ENCODE peak calls at places on chromosomes 12 and 14, in six cellular contexts. O is CD8-positive, alpha-beta T cell; S is stomach; J is BJ; H is ovary; B is tibial artery. V is an unnamed sample.

GRCh38 chr12:62758216-62758615 is 176.7 kb downstream of the PPM1H start:
- DNase-seq in J (no peak), H (no peak), S (no peak), O (no peak), B (no peak), V (peak; percentile 18)

GRCh38 chr14:86505808-86506207 is 975.9 kb downstream of the FLRT2 start:
- DNase-seq in S (no peak), J (no peak), H (no peak), O (no peak), B (no peak), V (no peak)

GRCh38 chr12:105142259-105142658 is 34.7 kb downstream of the WASHC4 start:
- DNase-seq in H (no peak), S (no peak), B (no peak), O (no peak), J (no peak), V (no peak)

GRCh38 chr12:80936642-80937390 is 918 bp downstream of the LIN7A start:
- DNase-seq in B (peak; percentile 67), O (no peak), H (peak; percentile 39), J (no peak), S (peak; percentile 27), V (no peak)

GRCh38 chr12:5166976-5167375 is 123.3 kb downstream of the KCNA5 start:
- DNase-seq in S (no peak), J (peak; percentile 91), B (no peak), H (no peak), O (no peak), V (peak; percentile 94)

GRCh38 chr12:50188875-50189575 is 21.9 kb upstream of the CERS5 start:
- DNase-seq in B (no peak), S (no peak), J (no peak), O (no peak), H (no peak), V (no peak)

GRCh38 chr12:19239616-19240234 is 110.2 kb downstream of the PLEKHA5 start:
- DNase-seq in H (no peak), S (no peak), B (no peak), J (no peak), O (no peak), V (no peak)

GRCh38 chr12:104515899-104516298 is 59.2 kb downstream of the CHST11 start:
- DNase-seq in H (no peak), O (no peak), S (no peak), B (no peak), J (no peak), V (no peak)

GRCh38 chr14:68526420-68527105 is 266.3 kb downstream of the ZFP36L1 start:
- DNase-seq in J (no peak), B (peak; percentile 92), O (no peak), H (no peak), S (peak; percentile 80), V (no peak)

GRCh38 chr14:68807148-68807600 is 14.3 kb upstream of the ZFP36L1 start:
- DNase-seq in J (no peak), H (peak; percentile 66), B (peak; percentile 84), S (peak; percentile 76), O (no peak), V (no peak)

GRCh38 chr12:122064780-122065588 is 13.6 kb upstream of the MLXIP start:
- DNase-seq in S (no peak), O (no peak), H (peak; percentile 80), B (no peak), J (no peak), V (peak; percentile 91)

GRCh38 chr14:97164014-97164413 is 366.8 kb downstream of the VRK1 start:
- DNase-seq in H (no peak), J (no peak), O (no peak), B (no peak), S (no peak), V (no peak)

DNA sequence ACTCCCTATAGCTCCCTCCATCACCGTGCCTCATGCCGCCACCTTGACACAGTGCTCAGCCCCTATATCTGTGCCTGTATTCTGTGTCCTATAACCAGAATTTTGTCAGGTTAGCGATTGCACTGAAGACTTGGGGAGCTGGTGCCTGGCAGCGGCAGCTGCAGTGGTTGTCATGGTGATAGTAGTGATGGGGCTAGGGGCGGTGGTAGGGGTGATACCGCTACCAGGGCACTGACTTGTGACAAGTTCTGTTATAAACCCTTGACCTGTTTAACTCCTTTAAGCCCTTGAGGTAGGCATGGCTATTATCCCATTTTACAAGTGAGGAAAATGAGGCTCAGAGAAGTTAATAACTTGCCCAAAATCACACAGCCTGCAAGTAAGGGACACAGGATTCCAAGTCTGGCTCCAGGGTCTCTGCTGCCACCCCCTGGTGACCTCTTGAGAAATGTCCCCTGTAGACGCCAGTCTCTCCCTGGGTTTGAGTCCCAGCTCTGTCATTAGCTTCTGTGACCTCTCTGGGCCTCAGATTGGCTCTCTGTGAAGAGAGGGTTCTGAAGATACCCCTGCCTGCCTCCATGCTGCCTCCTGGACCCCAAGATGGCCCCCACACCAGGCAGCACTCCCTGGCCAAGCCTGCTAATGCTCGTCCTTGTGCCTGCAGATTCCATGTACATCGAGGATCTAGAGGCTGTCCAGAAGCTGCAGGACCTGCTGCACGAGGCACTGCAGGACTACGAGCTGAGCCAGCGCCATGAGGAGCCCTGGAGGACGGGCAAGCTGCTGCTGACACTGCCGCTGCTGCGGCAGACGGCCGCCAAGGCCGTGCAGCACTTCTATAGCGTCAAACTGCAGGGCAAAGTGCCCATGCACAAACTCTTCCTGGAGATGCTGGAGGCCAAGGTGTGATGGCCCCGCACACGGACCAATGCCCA is 121.9 kb downstream of the ESRRB start:
- DNase-seq in S (no peak), B (no peak), O (no peak), J (no peak), H (no peak), V (no peak)
- TF ChIP-seq CTCF in S (no peak), B (no peak), O (no peak), J (no peak), H (no peak), V (peak; percentile 34)

GRCh38 chr14:95330591-95331370 is 11.1 kb upstream of the CLMN start:
- DNase-seq in J (no peak), O (no peak), B (no peak), S (no peak), H (no peak), V (no peak)

GRCh38 chr14:95329941-95330340 is 10.2 kb upstream of the CLMN start:
- DNase-seq in J (no peak), S (no peak), O (no peak), H (no peak), B (peak; percentile 54), V (no peak)

GRCh38 chr14:95328876-95329503 is 9.3 kb upstream of the CLMN start:
- DNase-seq in J (no peak), B (peak; percentile 39), O (no peak), H (no peak), S (no peak), V (no peak)

GRCh38 chr14:95326987-95327386 is 7.3 kb upstream of the CLMN start:
- DNase-seq in S (no peak), H (no peak), J (no peak), O (no peak), B (peak; percentile 1), V (no peak)

DNA sequence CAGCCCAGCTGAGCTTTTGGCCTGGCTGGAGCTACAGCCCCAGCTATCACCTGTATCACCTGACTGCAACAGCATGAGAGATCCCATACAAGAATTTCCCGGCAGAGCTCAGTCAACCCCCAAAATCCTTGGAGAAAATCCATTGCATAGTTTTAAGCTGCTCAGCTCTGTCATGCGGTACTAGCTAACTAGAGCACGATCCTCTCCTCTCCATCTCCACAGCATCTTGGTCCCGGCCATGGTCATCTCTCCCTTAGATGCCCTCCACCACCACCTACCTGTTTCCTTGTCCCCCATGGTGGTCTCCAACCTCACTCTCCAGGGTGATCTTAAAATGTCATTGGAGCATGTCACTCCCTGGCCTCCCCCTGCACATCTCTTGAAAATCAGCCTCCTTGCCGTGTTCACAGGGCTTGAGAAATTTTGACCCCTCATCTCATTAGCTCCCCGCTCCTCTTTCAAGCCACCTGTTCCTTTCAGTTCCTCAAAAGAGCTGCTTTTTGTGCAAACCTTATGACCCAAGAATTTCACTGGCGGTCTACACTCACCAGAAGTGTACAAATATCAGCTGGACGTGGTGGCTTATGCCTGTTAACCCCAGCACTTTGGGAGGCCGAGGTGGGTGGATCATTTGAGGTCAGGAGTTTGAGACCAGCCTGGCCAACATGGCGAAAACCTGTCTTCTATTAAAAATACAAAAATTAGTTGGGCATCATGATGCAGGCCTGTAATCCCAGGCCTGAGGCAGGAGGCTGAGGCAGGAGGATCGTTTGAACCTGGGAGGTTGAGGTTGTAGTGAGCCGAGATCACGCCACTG is 8.1 kb upstream of the CLMN start:
- DNase-seq in B (peak; percentile 23), S (no peak), J (no peak), H (no peak), O (no peak), V (no peak)
- H3K4me3 ChIP-seq in B (no peak overlapping the region), S (no peak overlapping the region), J (no peak overlapping the region), H (no peak overlapping the region), O (no peak overlapping the region), V (no peak overlapping the region)

GRCh38 chr12:112962561-112962960 is 15.8 kb upstream of the OAS2 start:
- DNase-seq in H (no peak), O (no peak), S (no peak), J (no peak), B (peak; percentile 35), V (no peak)
- H3K36me3 ChIP-seq in H (no peaks in the 10 kb centered on the region), O (peaks cover 37% of the 10 kb centered on the region), S (peaks cover 23% of the 10 kb centered on the region), J (no peaks in the 10 kb centered on the region), B (peaks cover 69% of the 10 kb centered on the region), V (no peaks in the 10 kb centered on the region)

GRCh38 chr14:24956104-24956503 is 93.8 kb downstream of the STXBP6 start:
- DNase-seq in O (no peak), S (no peak), B (no peak), J (no peak), H (no peak), V (no peak)

GRCh38 chr14:24954037-24954696 is 95.8 kb downstream of the STXBP6 start:
- DNase-seq in S (no peak), H (no peak), B (no peak), J (no peak), O (no peak), V (no peak)

GRCh38 chr14:24948261-24948847 is 101.6 kb downstream of the STXBP6 start:
- DNase-seq in O (no peak), J (no peak), B (no peak), H (no peak), S (no peak), V (no peak)

GRCh38 chr14:24954697-24955037 is 95.3 kb downstream of the STXBP6 start:
- DNase-seq in O (no peak), S (no peak), H (no peak), J (no peak), B (no peak), V (no peak)

DNA sequence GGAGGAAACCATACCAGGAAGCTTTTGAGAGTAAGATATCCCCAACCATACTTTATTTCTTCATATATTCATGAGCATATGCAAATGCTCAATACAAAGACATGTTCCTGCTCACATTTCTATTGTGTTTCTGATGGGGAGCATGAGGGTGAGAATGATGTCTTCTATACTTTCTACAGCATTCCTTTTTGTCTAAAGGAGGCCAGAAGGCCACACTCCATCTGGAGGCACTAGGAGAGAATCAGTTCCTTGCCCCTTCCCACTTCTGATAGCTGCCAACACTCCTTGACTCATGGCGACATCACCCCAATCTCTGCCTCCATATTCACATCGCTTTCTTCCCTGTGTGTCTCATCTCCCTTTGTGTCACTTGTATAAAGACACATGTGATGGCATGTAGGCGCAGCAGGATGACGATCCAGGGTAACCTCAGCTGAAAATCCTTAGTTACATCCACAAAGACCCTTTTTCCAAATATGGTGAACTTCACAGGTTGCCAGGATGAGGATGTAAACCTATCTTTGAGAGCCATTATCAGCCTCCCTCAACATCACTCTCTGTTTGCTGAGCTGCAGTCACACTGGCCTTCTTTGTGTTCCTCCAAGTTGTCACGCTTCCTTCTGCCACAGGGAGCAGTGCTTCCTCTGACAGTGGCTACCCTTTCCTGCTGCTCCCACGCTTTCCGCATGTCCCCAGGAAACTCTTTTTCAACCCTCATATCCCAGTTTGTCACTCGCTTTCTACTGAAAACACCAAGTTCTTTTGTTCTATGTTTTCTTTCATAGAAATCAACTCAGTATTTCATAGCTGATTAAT is 96.9 kb downstream of the STXBP6 start:
- DNase-seq in S (no peak), B (no peak), O (no peak), J (no peak), H (no peak), V (no peak)
- TF ChIP-seq CTCF in S (no peak), B (no peak), O (no peak), J (no peak), H (no peak), V (no peak)

GRCh38 chr14:65432361-65432948 is 19.9 kb downstream of the FUT8 start:
- DNase-seq in J (no peak), B (no peak), H (no peak), S (no peak), O (no peak), V (no peak)
- H3K4me3 ChIP-seq in J (no peak overlapping the region), B (no peak overlapping the region), H (no peak overlapping the region), S (no peak overlapping the region), O (no peak overlapping the region), V (no peak overlapping the region)